ENCODE peak calls at places on chromosome 15, in nine cellular contexts. O, M, G, H, B, X, Q, I and T are unnamed samples.

GRCh38 chr15:89628301-89628700 is 27.0 kb downstream of the KIF7 start:
- DNase-seq in O (no peak), B (no peak), H (no peak), Q (no peak), I (no peak), G (no peak), M (no peak), X (no peak), T (no peak)

GRCh38 chr15:45665261-45665660 is 30.4 kb downstream of the SQOR start:
- DNase-seq in I (no peak), H (no peak), M (no peak), G (no peak), B (no peak), O (no peak), X (no peak), Q (no peak), T (no peak)

GRCh38 chr15:48547305-48547704 is 98.2 kb downstream of the FBN1 start:
- DNase-seq in X (no peak), H (no peak), B (no peak), Q (no peak), G (no peak), O (no peak), I (no peak), M (no peak), T (no peak)

GRCh38 chr15:89101302-89102191 is 13.3 kb downstream of the ABHD2 start:
- DNase-seq in X (no peak), B (no peak), G (no peak), O (no peak), Q (peak; percentile 99), H (no peak), I (peak; percentile 98), M (no peak), T (no peak)

GRCh38 chr15:40249477-40250303 is 10.8 kb downstream of the PAK6 start:
- DNase-seq in G (no peak), B (no peak), M (no peak), I (peak; percentile 63), X (no peak), Q (peak; percentile 62), O (no peak), H (no peak), T (no peak)

GRCh38 chr15:43239732-43240491 is 19.1 kb upstream of the EPB42 start:
- DNase-seq in Q (peak; percentile 25), B (no peak), X (no peak), O (no peak), I (peak; percentile 14), G (no peak), H (no peak), M (no peak), T (no peak)

GRCh38 chr15:71804695-71805470 is 5.5 kb upstream of the NR2E3 start:
- DNase-seq in B (no peak), G (no peak), H (no peak), O (no peak), X (no peak), I (no peak), M (no peak), Q (peak; percentile 32), T (peak; percentile 42)

GRCh38 chr15:79541176-79541575 is 109.0 kb downstream of the MINAR1 start:
- DNase-seq in I (no peak), O (no peak), Q (no peak), M (no peak), H (no peak), X (no peak), G (no peak), B (no peak), T (no peak)

GRCh38 chr15:90666135-90666909 is 50.8 kb upstream of the BLM start:
- DNase-seq in X (no peak), M (no peak), G (no peak), O (no peak), H (no peak), B (no peak), Q (no peak), I (no peak), T (no peak)

GRCh38 chr15:60932051-60932915 is 296.8 kb downstream of the RORA start:
- DNase-seq in I (peak; percentile 93), Q (peak; percentile 91), X (peak; percentile 67), M (peak; percentile 41), G (peak; percentile 49), O (peak; percentile 37), B (peak; percentile 52), H (no peak), T (no peak)

GRCh38 chr15:41832875-41833274 is 5.0 kb downstream of the JMJD7 start:
- DNase-seq in Q (peak; percentile 84), M (no peak), I (peak; percentile 96), G (no peak), B (no peak), O (no peak), X (no peak), H (no peak), T (no peak)

GRCh38 chr15:66172339-66172980 is 81.1 kb downstream of the MEGF11 start:
- DNase-seq in M (no peak), I (no peak), B (no peak), X (no peak), O (no peak), Q (no peak), G (no peak), H (no peak), T (no peak)

GRCh38 chr15:38647683-38648082 is 83.1 kb upstream of the RASGRP1 start:
- DNase-seq in I (peak; percentile 56), H (no peak), B (no peak), Q (peak; percentile 61), O (no peak), X (no peak), G (no peak), M (no peak), T (peak; percentile 28)

GRCh38 chr15:62775932-62776331 is 266.6 kb upstream of the TPM1 start:
- DNase-seq in X (no peak), H (no peak), B (no peak), M (no peak), O (no peak), G (no peak), Q (no peak), I (no peak), T (no peak)

GRCh38 chr15:65910341-65910740 is 41.0 kb downstream of the RAB11A start:
- DNase-seq in B (no peak), H (no peak), M (no peak), Q (no peak), G (no peak), O (no peak), X (no peak), I (no peak), T (no peak)

GRCh38 chr15:59561547-59561946 is 50.0 kb upstream of the GCNT3 start:
- DNase-seq in B (no peak), Q (no peak), I (no peak), G (no peak), X (no peak), O (no peak), H (no peak), M (no peak), T (no peak)

GRCh38 chr15:56980474-56980873 is 62.0 kb downstream of the TCF12 start:
- DNase-seq in O (no peak), B (no peak), I (no peak), X (no peak), H (no peak), M (no peak), G (no peak), Q (no peak), T (no peak)

GRCh38 chr15:73851679-73852078 is 21.7 kb upstream of the TBC1D21 start:
- DNase-seq in X (peak; percentile 63), I (peak; percentile 50), O (peak; percentile 7), Q (peak; percentile 58), G (no peak), B (peak; percentile 37), M (peak; percentile 18), H (no peak), T (no peak)

GRCh38 chr15:84909029-84909428 is 24.6 kb downstream of the SLC28A1 start:
- DNase-seq in B (no peak), G (no peak), H (no peak), I (no peak), Q (no peak), O (no peak), X (no peak), M (no peak), T (no peak)

GRCh38 chr15:67142142-67143092 is 77.0 kb downstream of the SMAD3 start:
- DNase-seq in B (no peak), H (no peak), I (no peak), M (no peak), Q (peak; percentile 67), G (no peak), X (no peak), O (no peak), T (no peak)

GRCh38 chr15:80594091-80594889 is 100.8 kb upstream of the ABHD17C start:
- DNase-seq in H (no peak), X (no peak), O (no peak), M (no peak), B (no peak), Q (no peak), I (no peak), G (no peak), T (no peak)

GRCh38 chr15:40722354-40722753 is 27.4 kb downstream of the RAD51 start:
- DNase-seq in I (no peak), G (no peak), M (no peak), O (no peak), B (no peak), Q (no peak), H (no peak), X (no peak), T (no peak)

GRCh38 chr15:49492834-49493233 is 69.8 kb downstream of the FGF7 start:
- DNase-seq in B (no peak), H (no peak), X (no peak), G (no peak), M (no peak), I (peak; percentile 90), O (no peak), Q (peak; percentile 33), T (no peak)

GRCh38 chr15:88839146-88839545 is 35.9 kb downstream of the ACAN start:
- DNase-seq in I (no peak), B (no peak), O (no peak), G (no peak), H (no peak), M (no peak), X (no peak), Q (no peak), T (no peak)

GRCh38 chr15:85404156-85404921 is 23.9 kb downstream of the AKAP13 start:
- DNase-seq in Q (no peak), G (no peak), M (no peak), H (no peak), I (no peak), X (no peak), B (no peak), O (no peak), T (no peak)

GRCh38 chr15:58257776-58258325 is 119.7 kb downstream of the AQP9 start:
- DNase-seq in Q (no peak), G (no peak), B (no peak), O (no peak), X (no peak), I (no peak), H (no peak), M (no peak), T (peak; percentile 76)

GRCh38 chr15:23734856-23735255 is 47.8 kb upstream of the NDN start:
- DNase-seq in G (no peak), M (no peak), O (no peak), B (no peak), H (no peak), X (no peak), I (no peak), Q (no peak), T (peak; percentile 73)

GRCh38 chr15:50116477-50116876 is 2.6 kb downstream of the ATP8B4 start:
- DNase-seq in I (peak; percentile 24), M (no peak), H (no peak), G (no peak), B (no peak), X (no peak), Q (peak; percentile 40), O (no peak), T (no peak)

GRCh38 chr15:73944161-73945099 is 18.2 kb downstream of the LOXL1 start:
- DNase-seq in G (no peak), B (no peak), H (no peak), I (no peak), M (no peak), O (no peak), Q (no peak), X (no peak), T (no peak)

GRCh38 chr15:93307513-93307912 is 218.5 kb upstream of the RGMA start:
- DNase-seq in O (no peak), M (no peak), B (no peak), I (no peak), G (no peak), Q (no peak), H (no peak), X (no peak), T (no peak)

GRCh38 chr15:68484220-68484619 is 52.3 kb upstream of the ITGA11 start:
- DNase-seq in B (no peak), M (no peak), G (no peak), O (no peak), I (no peak), Q (no peak), H (no peak), X (no peak), T (no peak)